ENCODE peak calls at places on chromosomes 12 and 14, in four cellular contexts. One of them, this sample, is unnamed.

GRCh38 chr12:43044241-43044640 is 454.7 kb upstream of the PRICKLE1 start:
- DNase-seq in HCT116: no peak
- DNase-seq in BJ: no peak
- DNase-seq in neural progenitor cell: no peak
- DNase-seq in this sample: no peak

GRCh38 chr14:91378945-91379932 is 38.4 kb downstream of the CCDC88C start:
- DNase-seq in HCT116: no peak
- DNase-seq in BJ: no peak
- DNase-seq in neural progenitor cell: no peak
- DNase-seq in this sample: no peak

GRCh38 chr14:70666364-70666691 is 24.6 kb downstream of the TTC9 start:
- DNase-seq in BJ: no peak
- DNase-seq in neural progenitor cell: no peak
- DNase-seq in HCT116: no peak
- DNase-seq in this sample: no peak

GRCh38 chr12:129152291-129153075 is 299.2 kb downstream of the GLT1D1 start:
- DNase-seq in BJ: no peak
- DNase-seq in neural progenitor cell: peak; percentile 20
- DNase-seq in HCT116: no peak
- DNase-seq in this sample: no peak

GRCh38 chr12:32030676-32031075 is 71.5 kb downstream of the RESF1 start:
- DNase-seq in HCT116: no peak
- DNase-seq in neural progenitor cell: no peak
- DNase-seq in BJ: no peak
- DNase-seq in this sample: no peak

GRCh38 chr14:77024171-77024627 is 4.3 kb downstream of the IRF2BPL start:
- DNase-seq in neural progenitor cell: peak; percentile 88
- DNase-seq in HCT116: no peak
- DNase-seq in BJ: no peak
- DNase-seq in this sample: no peak

GRCh38 chr12:46553911-46554310 is 181.3 kb upstream of the SLC38A2 start:
- DNase-seq in BJ: peak; percentile 56
- DNase-seq in HCT116: no peak
- DNase-seq in neural progenitor cell: no peak
- DNase-seq in this sample: no peak

GRCh38 chr14:48350971-48351370 is 675.6 kb upstream of the MDGA2 start:
- DNase-seq in HCT116: no peak
- DNase-seq in neural progenitor cell: no peak
- DNase-seq in BJ: no peak
- DNase-seq in this sample: no peak

GRCh38 chr12:3184485-3184884 is 107.3 kb downstream of the TSPAN9 start:
- DNase-seq in neural progenitor cell: no peak
- DNase-seq in HCT116: no peak
- DNase-seq in BJ: no peak
- DNase-seq in this sample: no peak
- TF ChIP-seq CTCF in neural progenitor cell: no peak
- TF ChIP-seq CTCF in HCT116: no peak
- TF ChIP-seq CTCF in BJ: no peak
- TF ChIP-seq CTCF in this sample: no peak

GRCh38 chr12:2083008-2083407 is 30.2 kb downstream of the CACNA1C start:
- DNase-seq in neural progenitor cell: no peak
- DNase-seq in HCT116: no peak
- DNase-seq in BJ: no peak
- DNase-seq in this sample: no peak
- TF ChIP-seq CTCF in neural progenitor cell: no peak
- TF ChIP-seq CTCF in HCT116: no peak
- TF ChIP-seq CTCF in BJ: no peak
- TF ChIP-seq CTCF in this sample: no peak

GRCh38 chr14:32258574-32258973 is 55.5 kb upstream of the RNU6-8 start:
- DNase-seq in HCT116: no peak
- DNase-seq in BJ: no peak
- DNase-seq in neural progenitor cell: no peak
- DNase-seq in this sample: no peak

GRCh38 chr14:32256606-32257005 is 53.5 kb upstream of the RNU6-8 start:
- DNase-seq in neural progenitor cell: no peak
- DNase-seq in BJ: peak; percentile 72
- DNase-seq in HCT116: no peak
- DNase-seq in this sample: no peak

GRCh38 chr14:32252030-32252670 is 49.1 kb upstream of the RNU6-8 start:
- DNase-seq in HCT116: peak; percentile 62
- DNase-seq in neural progenitor cell: peak; percentile 79
- DNase-seq in BJ: no peak
- DNase-seq in this sample: peak; percentile 60

GRCh38 chr14:32255855-32256254 is 52.8 kb upstream of the RNU6-8 start:
- DNase-seq in HCT116: no peak
- DNase-seq in BJ: no peak
- DNase-seq in neural progenitor cell: no peak
- DNase-seq in this sample: no peak

GRCh38 chr14:32254952-32255679 is 52.0 kb upstream of the RNU6-8 start:
- DNase-seq in HCT116: peak; percentile 51
- DNase-seq in neural progenitor cell: peak; percentile 87
- DNase-seq in BJ: no peak
- DNase-seq in this sample: peak; percentile 54
- TF ChIP-seq CTCF in HCT116: peak; percentile 82
- TF ChIP-seq CTCF in neural progenitor cell: peak; percentile 80
- TF ChIP-seq CTCF in BJ: peak; percentile 80
- TF ChIP-seq CTCF in this sample: peak; percentile 69

DNA sequence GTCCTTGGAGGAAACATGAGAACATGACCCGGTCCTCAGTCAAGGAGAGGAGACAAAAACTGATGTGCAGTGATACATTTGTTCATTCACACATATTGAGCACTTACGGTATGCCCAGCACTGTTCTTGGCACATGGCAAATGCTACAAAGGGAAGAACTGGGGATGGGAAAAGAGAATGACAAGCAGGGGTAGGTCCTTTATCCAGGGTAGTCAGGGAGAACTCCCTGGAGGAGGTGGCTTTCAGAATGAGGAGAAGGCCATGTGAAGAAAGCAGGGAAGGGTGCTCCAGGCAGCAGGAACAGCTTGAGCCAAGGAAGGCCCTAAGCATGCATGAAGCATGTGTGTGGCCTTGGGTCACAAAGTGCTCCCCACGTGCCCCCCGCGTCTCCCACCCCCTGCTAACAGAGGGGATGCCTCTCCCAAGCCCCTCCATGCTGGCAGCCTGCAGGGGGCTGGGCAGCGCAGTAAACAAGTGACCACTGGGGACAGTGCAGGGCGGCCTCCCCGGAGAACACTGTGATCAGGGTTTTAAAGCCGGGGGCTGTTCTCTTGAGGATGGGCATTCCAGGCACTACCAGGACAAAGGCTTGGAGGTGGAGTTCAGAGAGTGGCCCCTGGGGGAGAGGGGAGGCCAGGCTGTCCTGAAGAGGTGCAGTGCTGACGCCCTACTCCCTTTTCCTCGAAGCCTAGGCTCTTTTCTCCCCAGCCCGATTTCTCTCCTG is 71.0 kb downstream of the PHETA1 start:
- DNase-seq in HCT116: no peak
- DNase-seq in neural progenitor cell: peak; percentile 83
- DNase-seq in BJ: no peak
- DNase-seq in this sample: no peak
- TF ChIP-seq CTCF in HCT116: no peak
- TF ChIP-seq CTCF in neural progenitor cell: peak; percentile 56
- TF ChIP-seq CTCF in BJ: no peak
- TF ChIP-seq CTCF in this sample: no peak

GRCh38 chr12:97276198-97276580 is 186.4 kb upstream of the RMST start:
- DNase-seq in neural progenitor cell: peak; percentile 94
- DNase-seq in HCT116: no peak
- DNase-seq in BJ: no peak
- DNase-seq in this sample: no peak

GRCh38 chr12:97276621-97277020 is 186.0 kb upstream of the RMST start:
- DNase-seq in neural progenitor cell: no peak
- DNase-seq in HCT116: no peak
- DNase-seq in BJ: no peak
- DNase-seq in this sample: no peak

GRCh38 chr12:97272471-97272870 is 190.1 kb upstream of the RMST start:
- DNase-seq in HCT116: no peak
- DNase-seq in BJ: no peak
- DNase-seq in neural progenitor cell: no peak
- DNase-seq in this sample: no peak

GRCh38 chr12:97277030-97277429 is 185.6 kb upstream of the RMST start:
- DNase-seq in HCT116: no peak
- DNase-seq in BJ: no peak
- DNase-seq in neural progenitor cell: no peak
- DNase-seq in this sample: no peak

DNA sequence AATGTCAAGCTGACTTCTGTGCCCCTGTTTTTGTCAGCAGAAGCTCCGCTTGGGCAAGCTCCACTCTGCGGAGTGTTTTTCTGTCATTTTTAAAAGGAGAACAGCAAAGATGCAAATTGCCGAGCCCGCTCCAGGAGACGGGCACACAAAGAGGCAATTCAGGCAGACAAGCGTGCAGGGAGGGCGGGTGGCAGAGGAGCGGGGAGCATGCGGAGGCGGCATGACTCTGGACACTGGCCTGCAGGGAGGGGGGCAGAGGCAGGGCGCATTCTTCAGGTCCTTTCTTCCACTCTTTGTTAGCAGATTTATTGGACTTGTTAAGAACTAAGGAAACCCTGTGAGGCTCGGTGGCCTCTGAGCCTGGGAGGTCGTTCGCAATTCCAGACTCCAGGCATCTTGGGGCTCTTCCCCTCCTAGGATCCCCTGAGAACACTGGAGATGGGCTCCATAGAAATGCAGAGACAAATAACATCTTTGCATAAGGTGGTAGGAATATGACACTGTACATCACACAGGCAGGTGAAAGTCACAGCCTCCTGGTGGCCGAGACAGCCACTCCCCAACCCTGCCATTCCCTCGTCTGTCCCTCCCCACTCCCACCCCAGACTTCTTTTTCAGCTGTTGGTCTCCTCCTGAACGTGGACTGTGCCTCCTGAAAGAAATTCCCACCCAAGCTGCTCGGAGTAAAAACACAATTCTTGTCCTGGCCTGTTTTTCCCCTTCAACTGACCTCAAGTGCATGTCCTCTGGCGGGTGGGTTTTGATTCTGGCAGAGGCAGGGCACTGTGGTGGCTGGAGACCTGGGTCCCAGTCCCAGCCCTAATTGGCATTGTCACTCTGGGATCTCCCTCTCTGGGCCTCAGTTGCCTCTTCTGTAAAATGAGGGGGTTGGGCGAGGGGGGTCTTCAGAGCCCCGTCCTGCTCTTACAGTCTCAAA is 187.1 kb upstream of the RMST start:
- DNase-seq in BJ: no peak
- DNase-seq in neural progenitor cell: peak; percentile 95
- DNase-seq in HCT116: no peak
- DNase-seq in this sample: no peak
- TF ChIP-seq CTCF in BJ: no peak
- TF ChIP-seq CTCF in neural progenitor cell: peak; percentile 19
- TF ChIP-seq CTCF in HCT116: no peak
- TF ChIP-seq CTCF in this sample: no peak

GRCh38 chr12:65609359-65609771 is 214.9 kb upstream of the HMGA2 start:
- DNase-seq in HCT116: peak; percentile 48
- DNase-seq in neural progenitor cell: no peak
- DNase-seq in BJ: peak; percentile 94
- DNase-seq in this sample: no peak
- TF ChIP-seq CTCF in HCT116: no peak
- TF ChIP-seq CTCF in neural progenitor cell: peak; percentile 20
- TF ChIP-seq CTCF in BJ: peak; percentile 27
- TF ChIP-seq CTCF in this sample: no peak

GRCh38 chr12:14756331-14757143 is 46.7 kb downstream of the WBP11 start:
- DNase-seq in neural progenitor cell: peak; percentile 73
- DNase-seq in BJ: no peak
- DNase-seq in HCT116: no peak
- DNase-seq in this sample: no peak
- TF ChIP-seq CTCF in neural progenitor cell: peak; percentile 66
- TF ChIP-seq CTCF in BJ: peak; percentile 25
- TF ChIP-seq CTCF in HCT116: peak; percentile 30
- TF ChIP-seq CTCF in this sample: peak; percentile 11

GRCh38 chr12:26058308-26058707 is 66.5 kb downstream of the BHLHE41 start:
- DNase-seq in HCT116: peak; percentile 36
- DNase-seq in BJ: no peak
- DNase-seq in neural progenitor cell: no peak
- DNase-seq in this sample: peak; percentile 13
- TF ChIP-seq CTCF in HCT116: peak; percentile 72
- TF ChIP-seq CTCF in BJ: no peak
- TF ChIP-seq CTCF in neural progenitor cell: no peak
- TF ChIP-seq CTCF in this sample: no peak

DNA sequence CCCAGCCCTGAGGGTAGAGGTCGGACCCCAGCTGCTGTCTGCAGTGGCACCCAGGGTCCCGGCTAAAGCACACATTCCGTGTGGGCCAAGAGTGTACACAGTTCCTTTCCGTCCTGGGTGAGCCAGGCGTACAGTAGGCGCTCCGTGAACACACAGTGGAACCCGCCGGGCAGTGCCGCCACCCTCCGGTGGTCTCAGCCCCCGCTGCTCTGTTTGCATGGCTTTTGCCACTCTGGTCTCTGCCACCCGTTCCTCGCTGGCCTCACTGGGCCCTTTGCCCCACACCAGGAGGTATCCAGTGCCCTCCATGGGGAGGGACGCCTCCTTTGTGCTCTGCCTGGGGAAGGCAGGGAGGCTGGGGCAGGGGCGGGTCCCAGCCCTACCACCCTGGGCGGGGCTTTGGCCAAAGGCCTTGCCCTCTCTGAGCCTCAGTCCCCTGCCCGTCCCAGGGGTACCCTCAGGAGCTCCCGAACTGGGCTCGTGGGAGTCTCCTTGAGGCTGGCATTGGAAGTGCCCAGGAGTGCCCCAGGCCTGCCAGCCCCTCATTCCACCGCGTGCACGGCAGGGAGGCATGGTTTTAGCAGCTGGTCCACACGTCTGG is 13.0 kb downstream of the TRMT61A start:
- DNase-seq in neural progenitor cell: peak; percentile 65
- DNase-seq in BJ: no peak
- DNase-seq in HCT116: no peak
- DNase-seq in this sample: no peak
- TF ChIP-seq CTCF in neural progenitor cell: peak; percentile 6
- TF ChIP-seq CTCF in BJ: peak; percentile 7
- TF ChIP-seq CTCF in HCT116: no peak
- TF ChIP-seq CTCF in this sample: no peak

This sample was measured in GM10248.